ENCODE peak calls at places on chromosomes 6 and 20, in eight cellular contexts. T is tibial nerve, Q is upper lobe of left lung, M is SK-N-SH, P is GM12878, L is transverse colon, K is ovary, S is K562. N is an unnamed sample.

GRCh38 chr6:167906899-167907298 is 80.2 kb downstream of the AFDN start:
- DNase-seq in T (no peak), Q (no peak), M (peak; percentile 62), P (no peak), L (peak; percentile 74), K (no peak), S (no peak), N (no peak)

GRCh38 chr6:87968435-87969278 is 79.0 kb upstream of the SPACA1 start:
- DNase-seq in T (no peak), Q (no peak), M (peak; percentile 30), P (no peak), L (peak; percentile 36), K (no peak), S (no peak), N (no peak)

GRCh38 chr6:109738667-109739066 is 47.6 kb downstream of the FIG4 start:
- DNase-seq in T (no peak), Q (no peak), M (no peak), P (no peak), L (no peak), K (no peak), S (no peak), N (no peak)

GRCh38 chr20:5080384-5080877 is 39.3 kb downstream of the PCNA start:
- DNase-seq in T (peak; percentile 72), Q (no peak), M (no peak), P (peak; percentile 48), L (peak; percentile 42), K (no peak), S (peak; percentile 12), N (peak; percentile 80)

GRCh38 chr20:12623870-12624269 is 384.9 kb upstream of the SPTLC3 start:
- DNase-seq in T (no peak), Q (no peak), M (no peak), P (no peak), L (no peak), K (no peak), S (no peak), N (no peak)

GRCh38 chr6:105453968-105454367 is 51.1 kb upstream of the PREP start:
- DNase-seq in T (no peak), Q (no peak), M (no peak), P (no peak), L (no peak), K (no peak), S (no peak), N (no peak)

GRCh38 chr6:138975815-138976214 is 12.2 kb downstream of the REPS1 start:
- DNase-seq in T (no peak), Q (no peak), M (no peak), P (no peak), L (no peak), K (no peak), S (no peak), N (no peak)

GRCh38 chr6:133894795-133895401 is 6.0 kb downstream of the TCF21 start:
- DNase-seq in T (no peak), Q (no peak), M (no peak), P (no peak), L (no peak), K (peak; percentile 68), S (no peak), N (peak; percentile 83)

GRCh38 chr6:12066297-12066696 is 54.2 kb downstream of the HIVEP1 start:
- DNase-seq in T (no peak), Q (no peak), M (no peak), P (no peak), L (no peak), K (no peak), S (no peak), N (no peak)

GRCh38 chr6:147841749-147842148 is 333.3 kb downstream of the SAMD5 start:
- DNase-seq in T (no peak), Q (no peak), M (no peak), P (no peak), L (no peak), K (no peak), S (no peak), N (no peak)

GRCh38 chr6:108119212-108120141 is 44.9 kb upstream of the OSTM1 start:
- DNase-seq in T (no peak), Q (peak; percentile 85), M (peak; percentile 64), P (no peak), L (no peak), K (no peak), S (no peak), N (no peak)

GRCh38 chr20:3606021-3606420 is 57.2 kb downstream of the GFRA4 start:
- DNase-seq in T (no peak), Q (no peak), M (no peak), P (no peak), L (no peak), K (no peak), S (no peak), N (no peak)

GRCh38 chr6:166277021-166277420 is 31.2 kb downstream of the PRR18 start:
- DNase-seq in T (no peak), Q (no peak), M (no peak), P (no peak), L (no peak), K (no peak), S (no peak), N (no peak)

GRCh38 chr6:110529355-110529754 is 52.9 kb upstream of the SLC22A16 start:
- DNase-seq in T (no peak), Q (no peak), M (no peak), P (no peak), L (no peak), K (no peak), S (no peak), N (no peak)

GRCh38 chr6:99614430-99615161 is 8.0 kb downstream of the PRDM13 start:
- DNase-seq in T (no peak), Q (peak; percentile 82), M (peak; percentile 57), P (no peak), L (peak; percentile 17), K (no peak), S (no peak), N (no peak)

GRCh38 chr6:36428911-36429310 is 13.7 kb downstream of the PXT1 start:
- DNase-seq in T (no peak), Q (no peak), M (no peak), P (no peak), L (no peak), K (no peak), S (no peak), N (no peak)

GRCh38 chr6:139028242-139028657 is 295 bp upstream of the ABRACL start:
- DNase-seq in T (no peak), Q (no peak), M (no peak), P (no peak), L (no peak), K (no peak), S (no peak), N (no peak)

GRCh38 chr20:58470336-58470978 is 44.7 kb downstream of the APCDD1L start:
- DNase-seq in T (no peak), Q (peak; percentile 66), M (no peak), P (no peak), L (no peak), K (no peak), S (no peak), N (no peak)

GRCh38 chr6:22025468-22026159 is 271.2 kb downstream of the PRL start:
- DNase-seq in T (no peak), Q (no peak), M (peak; percentile 16), P (peak; percentile 76), L (no peak), K (peak; percentile 26), S (peak; percentile 97), N (no peak)

GRCh38 chr6:159461998-159462397 is 231.0 kb downstream of the SOD2 start:
- DNase-seq in T (no peak), Q (no peak), M (no peak), P (no peak), L (no peak), K (no peak), S (no peak), N (no peak)

GRCh38 chr20:41245086-41245707 is 72.3 kb downstream of the ZHX3 start:
- DNase-seq in T (no peak), Q (no peak), M (no peak), P (no peak), L (no peak), K (no peak), S (no peak), N (peak; percentile 71)

GRCh38 chr20:41247523-41248370 is 69.8 kb downstream of the ZHX3 start:
- DNase-seq in T (no peak), Q (no peak), M (no peak), P (no peak), L (no peak), K (no peak), S (no peak), N (no peak)

GRCh38 chr20:41242807-41243206 is 74.7 kb downstream of the ZHX3 start:
- DNase-seq in T (no peak), Q (no peak), M (no peak), P (no peak), L (no peak), K (no peak), S (no peak), N (no peak)

GRCh38 chr20:41242352-41242751 is 75.2 kb downstream of the ZHX3 start:
- DNase-seq in T (no peak), Q (no peak), M (no peak), P (no peak), L (no peak), K (no peak), S (peak; percentile 34), N (no peak)
- H3K27ac ChIP-seq in T (peak overlapping the region; percentile 97), Q (no peak overlapping the region), M (no peak overlapping the region), P (no peak overlapping the region), L (no peak overlapping the region), K (no peak overlapping the region), S (no peak overlapping the region), N (no peak overlapping the region)

GRCh38 chr6:28884423-28885148 is 39.2 kb downstream of the TRIM27 start:
- DNase-seq in T (no peak), Q (no peak), M (peak; percentile 39), P (no peak), L (no peak), K (no peak), S (no peak), N (no peak)
- TF ChIP-seq EP300 in T (no peak), Q (no peak), M (no peak), P (no peak), L (no peak), K (no peak), S (no peak), N (no peak)

DNA sequence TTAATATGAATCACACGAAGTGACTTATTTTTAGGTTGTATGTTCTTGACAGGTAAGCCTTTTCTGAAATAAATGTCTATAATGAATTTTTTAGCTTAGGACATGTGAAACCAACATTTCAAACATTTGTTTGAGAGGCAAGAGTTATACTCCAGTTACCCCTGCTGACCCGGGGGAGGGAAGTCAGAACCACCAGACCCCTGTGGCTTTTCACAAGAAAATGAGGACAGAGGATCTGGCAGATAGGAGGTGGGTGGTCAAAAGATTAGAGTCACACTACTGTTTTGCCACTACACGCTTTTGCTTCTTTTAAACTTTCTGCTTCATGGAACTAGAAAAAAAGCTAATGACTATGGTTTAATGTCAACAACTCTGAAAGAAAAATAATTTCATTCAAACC is 27.5 kb upstream of the ADGRF4 start:
- DNase-seq in T (no peak), Q (no peak), M (no peak), P (no peak), L (no peak), K (no peak), S (no peak), N (no peak)
- H3K27ac ChIP-seq in T (no peak overlapping the region), Q (no peak overlapping the region), M (no peak overlapping the region), P (no peak overlapping the region), L (no peak overlapping the region), K (no peak overlapping the region), S (no peak overlapping the region), N (no peak overlapping the region)

DNA sequence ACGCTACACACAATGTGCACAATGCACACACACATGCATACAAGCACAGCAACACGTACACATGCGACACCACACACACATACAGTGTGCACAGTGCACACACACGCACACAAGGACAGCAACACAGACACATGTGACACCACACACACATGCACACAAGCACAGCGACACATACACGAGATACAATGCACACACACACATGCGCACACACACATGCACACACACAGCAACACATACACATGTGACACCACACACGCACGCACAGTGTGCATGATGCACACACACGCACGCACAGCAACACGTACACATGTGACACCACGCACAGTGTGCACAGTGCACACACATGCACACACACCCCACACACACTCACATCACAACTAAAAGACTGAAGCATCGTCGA is 327.3 kb downstream of the THBS2 start:
- DNase-seq in T (no peak), Q (no peak), M (no peak), P (no peak), L (no peak), K (no peak), S (no peak), N (no peak)
- TF ChIP-seq EP300 in T (no peak), Q (no peak), M (no peak), P (no peak), L (no peak), K (no peak), S (no peak), N (no peak)

N was measured in sigmoid colon.